ENCODE peak calls at places on chromosomes 4 and X, in nine cellular contexts. One of them, this sample, is unnamed.

GRCh38 chr4:147777456-147778091 is 45.7 kb downstream of the ARHGAP10 start:
- DNase-seq in heart left ventricle: no peak
- DNase-seq in Peyer's patch: no peak
- DNase-seq in fibroblast of the aortic adventitia: no peak
- DNase-seq in body of pancreas: no peak
- DNase-seq in fibroblast of mammary gland: peak
- DNase-seq in epithelial cell of esophagus: peak
- DNase-seq in GM12865: peak
- DNase-seq in pancreas: no peak
- DNase-seq in this sample: no peak

GRCh38 chr4:25654971-25655963 is at the start of gene SLC34A2:
- DNase-seq in GM12865: no peak
- DNase-seq in epithelial cell of esophagus: peak
- DNase-seq in body of pancreas: peak
- DNase-seq in fibroblast of mammary gland: no peak
- DNase-seq in pancreas: peak
- DNase-seq in heart left ventricle: no peak
- DNase-seq in Peyer's patch: no peak
- DNase-seq in fibroblast of the aortic adventitia: no peak
- DNase-seq in this sample: no peak

GRCh38 chrX:42414057-42414456 is 363.9 kb downstream of the PPP1R2C start:
- DNase-seq in body of pancreas: no peak
- DNase-seq in epithelial cell of esophagus: no peak
- DNase-seq in heart left ventricle: no peak
- DNase-seq in Peyer's patch: no peak
- DNase-seq in fibroblast of the aortic adventitia: no peak
- DNase-seq in pancreas: no peak
- DNase-seq in fibroblast of mammary gland: no peak
- DNase-seq in GM12865: no peak
- DNase-seq in this sample: no peak

GRCh38 chr4:180234730-180235129 is 2008.5 kb upstream of the TENM3 start:
- DNase-seq in GM12865: no peak
- DNase-seq in fibroblast of mammary gland: no peak
- DNase-seq in fibroblast of the aortic adventitia: no peak
- DNase-seq in pancreas: no peak
- DNase-seq in heart left ventricle: no peak
- DNase-seq in body of pancreas: no peak
- DNase-seq in epithelial cell of esophagus: no peak
- DNase-seq in Peyer's patch: no peak
- DNase-seq in this sample: no peak

GRCh38 chr4:117134386-117134785 is 49.0 kb upstream of the TRAM1L1 start:
- DNase-seq in Peyer's patch: no peak
- DNase-seq in heart left ventricle: no peak
- DNase-seq in body of pancreas: peak
- DNase-seq in fibroblast of mammary gland: peak
- DNase-seq in epithelial cell of esophagus: peak
- DNase-seq in GM12865: peak
- DNase-seq in fibroblast of the aortic adventitia: peak
- DNase-seq in pancreas: no peak
- DNase-seq in this sample: peak

GRCh38 chr4:182885738-182886077 is 31.5 kb downstream of the DCTD start:
- DNase-seq in GM12865: no peak
- DNase-seq in fibroblast of mammary gland: peak
- DNase-seq in epithelial cell of esophagus: no peak
- DNase-seq in heart left ventricle: no peak
- DNase-seq in body of pancreas: no peak
- DNase-seq in fibroblast of the aortic adventitia: peak
- DNase-seq in pancreas: no peak
- DNase-seq in Peyer's patch: no peak
- DNase-seq in this sample: peak

GRCh38 chr4:82500830-82501229 is 61.0 kb downstream of the TMEM150C start:
- DNase-seq in pancreas: no peak
- DNase-seq in heart left ventricle: no peak
- DNase-seq in fibroblast of the aortic adventitia: no peak
- DNase-seq in Peyer's patch: no peak
- DNase-seq in epithelial cell of esophagus: no peak
- DNase-seq in GM12865: no peak
- DNase-seq in fibroblast of mammary gland: no peak
- DNase-seq in body of pancreas: no peak
- DNase-seq in this sample: no peak

GRCh38 chr4:123418486-123418931 is 21.9 kb downstream of the SPRY1 start:
- DNase-seq in heart left ventricle: no peak
- DNase-seq in pancreas: no peak
- DNase-seq in body of pancreas: peak
- DNase-seq in Peyer's patch: no peak
- DNase-seq in fibroblast of mammary gland: peak
- DNase-seq in epithelial cell of esophagus: peak
- DNase-seq in GM12865: peak
- DNase-seq in fibroblast of the aortic adventitia: peak
- DNase-seq in this sample: peak

GRCh38 chrX:125205918-125206665 is 113.6 kb upstream of the TEX13C start:
- DNase-seq in fibroblast of mammary gland: no peak
- DNase-seq in GM12865: no peak
- DNase-seq in epithelial cell of esophagus: no peak
- DNase-seq in Peyer's patch: no peak
- DNase-seq in heart left ventricle: peak
- DNase-seq in pancreas: no peak
- DNase-seq in body of pancreas: peak
- DNase-seq in fibroblast of the aortic adventitia: no peak
- DNase-seq in this sample: peak

GRCh38 chr4:100257567-100257966 is 67.3 kb upstream of the DDIT4L start:
- DNase-seq in epithelial cell of esophagus: peak
- DNase-seq in pancreas: no peak
- DNase-seq in Peyer's patch: no peak
- DNase-seq in GM12865: peak
- DNase-seq in fibroblast of the aortic adventitia: no peak
- DNase-seq in heart left ventricle: no peak
- DNase-seq in fibroblast of mammary gland: no peak
- DNase-seq in body of pancreas: no peak
- DNase-seq in this sample: no peak

GRCh38 chrX:66015152-66015827 is 24.6 kb downstream of the VSIG4 start:
- DNase-seq in fibroblast of the aortic adventitia: no peak
- DNase-seq in heart left ventricle: peak
- DNase-seq in pancreas: no peak
- DNase-seq in body of pancreas: no peak
- DNase-seq in fibroblast of mammary gland: no peak
- DNase-seq in epithelial cell of esophagus: no peak
- DNase-seq in GM12865: peak
- DNase-seq in Peyer's patch: peak
- DNase-seq in this sample: no peak

GRCh38 chr4:24181005-24181404 is 291.2 kb upstream of the PPARGC1A start:
- DNase-seq in fibroblast of the aortic adventitia: no peak
- DNase-seq in GM12865: no peak
- DNase-seq in pancreas: no peak
- DNase-seq in fibroblast of mammary gland: no peak
- DNase-seq in Peyer's patch: no peak
- DNase-seq in body of pancreas: no peak
- DNase-seq in epithelial cell of esophagus: peak
- DNase-seq in heart left ventricle: no peak
- DNase-seq in this sample: no peak

GRCh38 chrX:119784747-119785446 is 6.5 kb downstream of the RPL39 start:
- DNase-seq in pancreas: no peak
- DNase-seq in heart left ventricle: no peak
- DNase-seq in fibroblast of mammary gland: peak
- DNase-seq in GM12865: peak
- DNase-seq in body of pancreas: peak
- DNase-seq in epithelial cell of esophagus: peak
- DNase-seq in Peyer's patch: peak
- DNase-seq in fibroblast of the aortic adventitia: peak
- DNase-seq in this sample: no peak

GRCh38 chr4:7067147-7067522 is 729 bp downstream of the GRPEL1 start:
- DNase-seq in epithelial cell of esophagus: peak
- DNase-seq in pancreas: no peak
- DNase-seq in body of pancreas: peak
- DNase-seq in fibroblast of the aortic adventitia: peak
- DNase-seq in heart left ventricle: no peak
- DNase-seq in GM12865: no peak
- DNase-seq in fibroblast of mammary gland: peak
- DNase-seq in Peyer's patch: peak
- DNase-seq in this sample: no peak

GRCh38 chr4:83172371-83172770 is 57.8 kb upstream of the PLAC8 start:
- DNase-seq in body of pancreas: no peak
- DNase-seq in Peyer's patch: no peak
- DNase-seq in epithelial cell of esophagus: no peak
- DNase-seq in fibroblast of the aortic adventitia: no peak
- DNase-seq in heart left ventricle: no peak
- DNase-seq in GM12865: peak
- DNase-seq in fibroblast of mammary gland: no peak
- DNase-seq in pancreas: no peak
- DNase-seq in this sample: no peak

GRCh38 chrX:72308209-72308565 is 2.5 kb upstream of the CITED1 start:
- DNase-seq in pancreas: no peak
- DNase-seq in heart left ventricle: no peak
- DNase-seq in GM12865: no peak
- DNase-seq in fibroblast of mammary gland: no peak
- DNase-seq in epithelial cell of esophagus: no peak
- DNase-seq in body of pancreas: no peak
- DNase-seq in Peyer's patch: no peak
- DNase-seq in fibroblast of the aortic adventitia: no peak
- DNase-seq in this sample: no peak
- H3K4me3 ChIP-seq in pancreas: peak
- H3K4me3 ChIP-seq in heart left ventricle: no peak
- H3K4me3 ChIP-seq in GM12865: no peak
- H3K4me3 ChIP-seq in fibroblast of mammary gland: no peak
- H3K4me3 ChIP-seq in epithelial cell of esophagus: no peak
- H3K4me3 ChIP-seq in body of pancreas: no peak
- H3K4me3 ChIP-seq in Peyer's patch: no peak
- H3K4me3 ChIP-seq in fibroblast of the aortic adventitia: no peak
- H3K4me3 ChIP-seq in this sample: no peak

DNA sequence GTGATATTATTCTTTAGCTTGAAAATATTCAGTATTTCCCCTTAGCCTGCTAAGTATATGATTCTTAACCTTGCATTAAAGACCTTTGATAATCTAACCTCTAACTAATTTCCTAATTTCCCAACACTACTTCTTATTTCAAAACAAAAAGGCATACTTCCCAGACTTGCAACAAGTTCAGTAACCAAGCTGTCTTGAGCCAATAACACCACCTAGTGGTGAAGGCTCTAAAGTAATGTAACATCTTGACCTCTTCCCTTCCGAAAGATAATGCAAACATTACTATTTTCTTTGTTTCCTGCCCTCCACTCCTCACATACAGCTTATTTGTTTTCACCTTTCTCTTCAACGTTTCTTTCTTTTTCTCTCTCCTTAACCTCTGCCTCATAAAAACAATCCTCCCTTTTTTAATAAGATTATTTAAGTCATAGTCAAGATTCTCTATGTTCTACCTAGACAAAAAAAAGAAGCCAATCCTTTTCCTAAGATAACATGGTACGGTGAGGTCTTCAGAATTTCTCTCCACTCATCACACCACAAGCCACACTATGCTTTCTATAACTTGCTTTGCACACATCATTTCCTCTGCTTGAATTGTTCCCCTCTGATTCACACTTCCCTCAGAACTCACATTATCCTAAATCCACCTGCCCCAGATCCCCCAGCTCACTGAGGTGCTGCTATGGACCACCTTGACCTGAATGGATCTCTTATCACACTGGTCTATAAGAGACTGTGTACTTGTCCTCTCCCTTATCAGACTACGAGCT is 3.5 kb downstream of the FAT1 start:
- DNase-seq in epithelial cell of esophagus: peak
- DNase-seq in heart left ventricle: no peak
- DNase-seq in GM12865: peak
- DNase-seq in pancreas: no peak
- DNase-seq in Peyer's patch: no peak
- DNase-seq in body of pancreas: no peak
- DNase-seq in fibroblast of the aortic adventitia: peak
- DNase-seq in fibroblast of mammary gland: peak
- DNase-seq in this sample: peak
- TF ChIP-seq CTCF in epithelial cell of esophagus: peak
- TF ChIP-seq CTCF in heart left ventricle: no peak
- TF ChIP-seq CTCF in GM12865: no peak
- TF ChIP-seq CTCF in pancreas: no peak
- TF ChIP-seq CTCF in Peyer's patch: peak
- TF ChIP-seq CTCF in body of pancreas: no peak
- TF ChIP-seq CTCF in fibroblast of the aortic adventitia: peak
- TF ChIP-seq CTCF in fibroblast of mammary gland: peak
- TF ChIP-seq CTCF in this sample: peak

GRCh38 chrX:101223226-101223625 is 3.6 kb downstream of the DRP2 start:
- DNase-seq in GM12865: peak
- DNase-seq in heart left ventricle: no peak
- DNase-seq in fibroblast of mammary gland: no peak
- DNase-seq in body of pancreas: no peak
- DNase-seq in Peyer's patch: no peak
- DNase-seq in fibroblast of the aortic adventitia: no peak
- DNase-seq in pancreas: no peak
- DNase-seq in epithelial cell of esophagus: no peak
- DNase-seq in this sample: no peak

GRCh38 chrX:101219840-101220191 is 230 bp downstream of the DRP2 start:
- DNase-seq in fibroblast of the aortic adventitia: peak
- DNase-seq in epithelial cell of esophagus: no peak
- DNase-seq in body of pancreas: no peak
- DNase-seq in Peyer's patch: no peak
- DNase-seq in heart left ventricle: no peak
- DNase-seq in pancreas: no peak
- DNase-seq in fibroblast of mammary gland: no peak
- DNase-seq in GM12865: no peak
- DNase-seq in this sample: peak

GRCh38 chrX:101219116-101219839 is at the start of gene DRP2:
- DNase-seq in GM12865: no peak
- DNase-seq in fibroblast of mammary gland: peak
- DNase-seq in heart left ventricle: no peak
- DNase-seq in epithelial cell of esophagus: peak
- DNase-seq in pancreas: no peak
- DNase-seq in body of pancreas: no peak
- DNase-seq in Peyer's patch: no peak
- DNase-seq in fibroblast of the aortic adventitia: peak
- DNase-seq in this sample: peak

GRCh38 chrX:101217689-101218088 is 1.9 kb upstream of the DRP2 start:
- DNase-seq in fibroblast of mammary gland: no peak
- DNase-seq in Peyer's patch: no peak
- DNase-seq in heart left ventricle: no peak
- DNase-seq in fibroblast of the aortic adventitia: no peak
- DNase-seq in epithelial cell of esophagus: no peak
- DNase-seq in GM12865: no peak
- DNase-seq in body of pancreas: no peak
- DNase-seq in pancreas: no peak
- DNase-seq in this sample: no peak

DNA sequence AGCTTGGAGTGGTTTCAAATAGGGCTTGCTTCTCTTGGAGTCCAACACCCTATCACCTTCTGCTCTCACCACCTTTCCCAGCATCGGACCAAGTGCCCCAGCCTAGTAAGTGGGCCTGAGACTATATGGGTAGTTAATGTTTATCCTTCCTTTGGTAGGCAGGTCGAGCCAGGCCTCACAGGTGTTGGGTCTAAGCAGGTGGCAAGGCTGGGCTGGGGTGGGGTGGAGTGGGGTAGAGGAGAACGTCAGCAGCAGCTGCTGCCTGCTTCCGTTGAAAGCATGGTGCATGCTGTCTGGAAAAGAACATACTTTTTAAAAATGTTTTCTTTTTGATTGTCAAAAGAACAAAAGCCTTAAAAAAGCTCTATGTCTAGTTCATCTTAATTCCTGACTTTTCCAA is 1.3 kb downstream of the DRP2 start:
- DNase-seq in pancreas: peak
- DNase-seq in heart left ventricle: no peak
- DNase-seq in GM12865: no peak
- DNase-seq in body of pancreas: peak
- DNase-seq in fibroblast of mammary gland: no peak
- DNase-seq in fibroblast of the aortic adventitia: no peak
- DNase-seq in Peyer's patch: no peak
- DNase-seq in epithelial cell of esophagus: no peak
- DNase-seq in this sample: no peak
- H3K4me3 ChIP-seq in pancreas: no peak
- H3K4me3 ChIP-seq in heart left ventricle: no peak
- H3K4me3 ChIP-seq in GM12865: no peak
- H3K4me3 ChIP-seq in body of pancreas: no peak
- H3K4me3 ChIP-seq in fibroblast of mammary gland: no peak
- H3K4me3 ChIP-seq in fibroblast of the aortic adventitia: no peak
- H3K4me3 ChIP-seq in Peyer's patch: no peak
- H3K4me3 ChIP-seq in epithelial cell of esophagus: no peak
- H3K4me3 ChIP-seq in this sample: no peak

GRCh38 chr4:43782391-43782790 is 666.2 kb downstream of the KCTD8 start:
- DNase-seq in fibroblast of mammary gland: no peak
- DNase-seq in Peyer's patch: no peak
- DNase-seq in fibroblast of the aortic adventitia: no peak
- DNase-seq in GM12865: no peak
- DNase-seq in pancreas: no peak
- DNase-seq in heart left ventricle: no peak
- DNase-seq in body of pancreas: no peak
- DNase-seq in epithelial cell of esophagus: no peak
- DNase-seq in this sample: no peak
- TF ChIP-seq CTCF in fibroblast of mammary gland: no peak
- TF ChIP-seq CTCF in Peyer's patch: no peak
- TF ChIP-seq CTCF in fibroblast of the aortic adventitia: no peak
- TF ChIP-seq CTCF in GM12865: no peak
- TF ChIP-seq CTCF in pancreas: no peak
- TF ChIP-seq CTCF in heart left ventricle: no peak
- TF ChIP-seq CTCF in body of pancreas: no peak
- TF ChIP-seq CTCF in epithelial cell of esophagus: no peak
- TF ChIP-seq CTCF in this sample: no peak

This sample was measured in astrocyte of the spinal cord.